ENCODE peak calls at places on chromosome 20, in seven cellular contexts. T, H, U, Y, F, D and S are unnamed samples.
A peak's percentile ranks its signal among the peaks of the same experiment; 100 is the strongest.

GRCh38 chr20:23257848-23258746 is 92.5 kb upstream of the NXT1 start:
- DNase-seq in T (peak; percentile 61), H (peak; percentile 57), U (no peak), Y (no peak), F (peak; percentile 95), D (no peak), S (peak; percentile 93)

GRCh38 chr20:15396026-15396425 is 1058.6 kb upstream of the FLRT3 start:
- DNase-seq in T (no peak), H (no peak), U (no peak), Y (no peak), F (no peak), D (no peak), S (no peak)

GRCh38 chr20:50329981-50330503 is 139.4 kb downstream of the CEBPB start:
- DNase-seq in T (no peak), H (no peak), U (no peak), Y (no peak), F (no peak), D (no peak), S (no peak)

GRCh38 chr20:19802492-19803158 is 44.6 kb downstream of the RIN2 start:
- DNase-seq in T (peak; percentile 49), H (peak; percentile 18), U (peak; percentile 52), Y (no peak), F (peak; percentile 61), D (no peak), S (peak; percentile 20)

GRCh38 chr20:10074513-10074912 is 39.7 kb downstream of the ANKEF1 start:
- DNase-seq in T (peak; percentile 83), H (no peak), U (no peak), Y (no peak), F (peak; percentile 97), D (no peak), S (peak; percentile 81)

GRCh38 chr20:62991196-62991807 is 15.5 kb downstream of the BHLHE23 start:
- DNase-seq in T (no peak), H (no peak), U (no peak), Y (no peak), F (no peak), D (no peak), S (no peak)

GRCh38 chr20:38218566-38218885 is 42.0 kb downstream of the KIAA1755 start:
- DNase-seq in T (no peak), H (no peak), U (no peak), Y (no peak), F (no peak), D (no peak), S (no peak)

GRCh38 chr20:24588047-24588635 is 118.7 kb downstream of the SYNDIG1 start:
- DNase-seq in T (no peak), H (no peak), U (no peak), Y (no peak), F (no peak), D (no peak), S (no peak)

GRCh38 chr20:53195882-53196610 is 223.9 kb downstream of the TSHZ2 start:
- DNase-seq in T (no peak), H (no peak), U (no peak), Y (no peak), F (no peak), D (no peak), S (no peak)

GRCh38 chr20:59708326-59708725 is 104.0 kb downstream of the PHACTR3 start:
- DNase-seq in T (no peak), H (no peak), U (no peak), Y (no peak), F (no peak), D (no peak), S (no peak)

GRCh38 chr20:12970372-12970821 is 38.4 kb upstream of the SPTLC3 start:
- DNase-seq in T (peak; percentile 53), H (no peak), U (no peak), Y (no peak), F (peak; percentile 71), D (no peak), S (peak; percentile 60)

GRCh38 chr20:22374678-22375590 is 209.4 kb downstream of the FOXA2 start:
- DNase-seq in T (peak; percentile 7), H (no peak), U (no peak), Y (no peak), F (peak; percentile 55), D (no peak), S (no peak)

GRCh38 chr20:37007898-37008649 is 56.6 kb upstream of the SAMHD1 start:
- DNase-seq in T (peak; percentile 74), H (peak; percentile 42), U (no peak), Y (no peak), F (peak; percentile 49), D (no peak), S (peak; percentile 59)

GRCh38 chr20:35669221-35669620 is 4.5 kb upstream of the CPNE1 start:
- DNase-seq in T (no peak), H (no peak), U (no peak), Y (no peak), F (no peak), D (no peak), S (no peak)

GRCh38 chr20:38982291-38982690 is 20.1 kb downstream of the DHX35 start:
- DNase-seq in T (no peak), H (no peak), U (no peak), Y (no peak), F (no peak), D (no peak), S (peak; percentile 24)

GRCh38 chr20:32201296-32201976 is 6.1 kb downstream of the PLAGL2 start:
- DNase-seq in T (no peak), H (no peak), U (no peak), Y (no peak), F (peak; percentile 46), D (no peak), S (no peak)

GRCh38 chr20:45368221-45368980 is 5.4 kb downstream of the SYS1 start:
- DNase-seq in T (peak; percentile 86), H (no peak), U (no peak), Y (peak; percentile 73), F (no peak), D (no peak), S (no peak)

GRCh38 chr20:45842169-45842812 is 8.7 kb downstream of the SNX21 start:
- DNase-seq in T (peak; percentile 34), H (no peak), U (no peak), Y (peak; percentile 48), F (peak; percentile 39), D (no peak), S (peak; percentile 45)

GRCh38 chr20:46963758-46964181 is 69.1 kb downstream of the EYA2 start:
- DNase-seq in T (peak; percentile 81), H (no peak), U (no peak), Y (no peak), F (no peak), D (no peak), S (no peak)

GRCh38 chr20:62715201-62715600 is 6.6 kb downstream of the NTSR1 start:
- DNase-seq in T (no peak), H (no peak), U (no peak), Y (no peak), F (no peak), D (no peak), S (no peak)

GRCh38 chr20:62266340-62266739 is 28.0 kb downstream of the OSBPL2 start:
- DNase-seq in T (no peak), H (no peak), U (no peak), Y (no peak), F (peak; percentile 8), D (no peak), S (peak; percentile 8)

GRCh38 chr20:64001607-64002011 is 20.7 kb downstream of the PRPF6 start:
- DNase-seq in T (no peak), H (no peak), U (no peak), Y (no peak), F (no peak), D (no peak), S (no peak)

GRCh38 chr20:48098866-48099265 is 313.6 kb upstream of the SULF2 start:
- DNase-seq in T (no peak), H (no peak), U (no peak), Y (no peak), F (no peak), D (no peak), S (peak; percentile 60)

GRCh38 chr20:51529758-51530157 is 12.8 kb downstream of the NFATC2 start:
- DNase-seq in T (no peak), H (no peak), U (no peak), Y (no peak), F (no peak), D (no peak), S (no peak)

GRCh38 chr20:2102585-2103453 is 1.2 kb downstream of the STK35 start:
- DNase-seq in T (peak; percentile 94), H (peak; percentile 91), U (peak; percentile 91), Y (peak; percentile 79), F (peak; percentile 92), D (peak; percentile 71), S (peak; percentile 93)

GRCh38 chr20:53794529-53795115 is 201.0 kb upstream of the ZNF217 start:
- DNase-seq in T (no peak), H (no peak), U (no peak), Y (no peak), F (peak; percentile 24), D (no peak), S (peak; percentile 40)

GRCh38 chr20:6976535-6976934 is 209.0 kb downstream of the BMP2 start:
- DNase-seq in T (peak; percentile 47), H (no peak), U (no peak), Y (no peak), F (peak; percentile 75), D (no peak), S (no peak)

GRCh38 chr20:57073402-57073801 is 193.0 kb downstream of the BMP7 start:
- DNase-seq in T (no peak), H (no peak), U (no peak), Y (no peak), F (no peak), D (no peak), S (no peak)